ENCODE peak calls at places on chromosomes 16 and 17, in nine cellular contexts. S is GM12891, X is Caco-2, V is iPS-NIHi11, M is kidney, U is skeletal muscle cell, L is NCI-H2081, T is GM13977, E is ovary. G is an unnamed sample.
A peak's percentile ranks its signal among the peaks of the same experiment; 100 is the strongest.

GRCh38 chr16:84143784-84144199 is 1.2 kb downstream of the HSDL1 start:
- DNase-seq in S (no peak), X (no peak), V (no peak), M (no peak), U (no peak), L (no peak), T (no peak), E (no peak), G (no peak)

GRCh38 chr17:3919123-3919624 is 2.9 kb upstream of the P2RX1 start:
- DNase-seq in S (no peak), X (no peak), V (no peak), M (peak; percentile 84), U (no peak), L (no peak), T (no peak), E (no peak), G (no peak)

GRCh38 chr16:14399397-14400284 is 230.4 kb downstream of the PARN start:
- DNase-seq in S (no peak), X (peak; percentile 78), V (peak; percentile 22), M (no peak), U (no peak), L (no peak), T (peak; percentile 48), E (peak; percentile 48), G (no peak)

GRCh38 chr17:31696184-31696602 is 162.9 kb downstream of the COPRS start:
- DNase-seq in S (no peak), X (peak; percentile 72), V (peak; percentile 55), M (peak; percentile 84), U (peak; percentile 83), L (no peak), T (no peak), E (peak; percentile 42), G (no peak)

GRCh38 chr16:30615358-30616076 is 5.3 kb upstream of the ZNF689 start:
- DNase-seq in S (no peak), X (no peak), V (peak; percentile 83), M (no peak), U (no peak), L (peak; percentile 44), T (peak; percentile 48), E (no peak), G (peak; percentile 50)

GRCh38 chr17:64153565-64153964 is 23.6 kb upstream of the ERN1 start:
- DNase-seq in S (no peak), X (no peak), V (no peak), M (no peak), U (no peak), L (no peak), T (no peak), E (no peak), G (no peak)

GRCh38 chr16:54926166-54926838 is 4.4 kb upstream of the IRX5 start:
- DNase-seq in S (no peak), X (no peak), V (no peak), M (no peak), U (peak; percentile 37), L (no peak), T (no peak), E (no peak), G (no peak)

GRCh38 chr17:77726549-77726957 is 231.9 kb upstream of the TNRC6C start:
- DNase-seq in S (no peak), X (no peak), V (no peak), M (no peak), U (no peak), L (no peak), T (no peak), E (no peak), G (no peak)

GRCh38 chr17:77476006-77476405 is 335.2 kb downstream of the SEC14L1 start:
- DNase-seq in S (no peak), X (no peak), V (no peak), M (no peak), U (no peak), L (no peak), T (no peak), E (no peak), G (no peak)

GRCh38 chr17:17691468-17692263 is 10.4 kb downstream of the RAI1 start:
- DNase-seq in S (no peak), X (no peak), V (no peak), M (no peak), U (no peak), L (no peak), T (peak; percentile 65), E (no peak), G (peak; percentile 55)

GRCh38 chr17:39209317-39210092 is 9.4 kb downstream of the RPL19 start:
- DNase-seq in S (no peak), X (no peak), V (peak; percentile 61), M (peak; percentile 92), U (no peak), L (no peak), T (no peak), E (peak; percentile 85), G (no peak)

GRCh38 chr16:85930321-85930720 is 31.4 kb downstream of the IRF8 start:
- DNase-seq in S (no peak), X (no peak), V (no peak), M (peak; percentile 64), U (no peak), L (no peak), T (no peak), E (no peak), G (no peak)

GRCh38 chr16:51248217-51248616 is 97.1 kb upstream of the SALL1 start:
- DNase-seq in S (no peak), X (no peak), V (no peak), M (no peak), U (no peak), L (no peak), T (no peak), E (no peak), G (no peak)

GRCh38 chr17:31581022-31581483 is 189.6 kb downstream of the RAB11FIP4 start:
- DNase-seq in S (no peak), X (no peak), V (peak; percentile 58), M (peak; percentile 92), U (peak; percentile 45), L (no peak), T (no peak), E (peak; percentile 77), G (no peak)

GRCh38 chr17:33779399-33779697 is 475.7 kb upstream of the CCL2 start:
- DNase-seq in S (no peak), X (no peak), V (no peak), M (no peak), U (no peak), L (no peak), T (no peak), E (no peak), G (no peak)

GRCh38 chr17:9402590-9403199 is 172.9 kb downstream of the STX8 start:
- DNase-seq in S (no peak), X (peak; percentile 38), V (peak; percentile 63), M (no peak), U (no peak), L (peak; percentile 11), T (peak; percentile 49), E (no peak), G (peak; percentile 47)

GRCh38 chr17:80362428-80363119 is 52.4 kb upstream of the ENDOV start:
- DNase-seq in S (no peak), X (no peak), V (no peak), M (peak; percentile 59), U (peak; percentile 12), L (no peak), T (no peak), E (peak; percentile 54), G (no peak)

GRCh38 chr16:71479420-71479819 is 9.7 kb downstream of the ZNF19 start:
- DNase-seq in S (no peak), X (peak; percentile 45), V (peak; percentile 54), M (no peak), U (no peak), L (peak; percentile 2), T (no peak), E (no peak), G (no peak)

GRCh38 chr16:46974352-46974751 is 878 bp upstream of the DNAJA2 start:
- DNase-seq in S (peak; percentile 29), X (no peak), V (no peak), M (no peak), U (no peak), L (no peak), T (peak; percentile 66), E (no peak), G (peak; percentile 52)

GRCh38 chr17:50056961-50057330 is 1.0 kb downstream of the ITGA3 start:
- DNase-seq in S (no peak), X (no peak), V (no peak), M (peak; percentile 74), U (no peak), L (no peak), T (no peak), E (peak; percentile 51), G (no peak)

GRCh38 chr17:82097187-82097918 is 683 bp downstream of the FASN start:
- DNase-seq in S (peak; percentile 74), X (no peak), V (peak; percentile 86), M (peak; percentile 89), U (no peak), L (peak; percentile 24), T (peak; percentile 79), E (peak; percentile 70), G (peak; percentile 50)

GRCh38 chr16:62077998-62078397 is 41.8 kb upstream of the CDH8 start:
- DNase-seq in S (no peak), X (peak; percentile 38), V (peak; percentile 40), M (no peak), U (no peak), L (peak; percentile 28), T (no peak), E (no peak), G (no peak)

GRCh38 chr16:12637002-12637401 is 166.7 kb downstream of the CPPED1 start:
- DNase-seq in S (no peak), X (no peak), V (peak; percentile 46), M (no peak), U (no peak), L (no peak), T (no peak), E (no peak), G (no peak)

GRCh38 chr16:54938351-54939346 is 8.0 kb downstream of the IRX5 start:
- DNase-seq in S (no peak), X (no peak), V (no peak), M (peak; percentile 64), U (no peak), L (no peak), T (no peak), E (no peak), G (no peak)

GRCh38 chr16:90046122-90046970 is 27.1 kb upstream of the DBNDD1 start:
- DNase-seq in S (no peak), X (no peak), V (peak; percentile 94), M (no peak), U (no peak), L (no peak), T (peak; percentile 11), E (no peak), G (peak; percentile 13)

GRCh38 chr16:76487411-76488064 is 210.3 kb downstream of the CNTNAP4 start:
- DNase-seq in S (no peak), X (no peak), V (no peak), M (no peak), U (no peak), L (no peak), T (no peak), E (no peak), G (no peak)

GRCh38 chr17:48213797-48214196 is 106.2 kb downstream of the SNX11 start:
- DNase-seq in S (no peak), X (no peak), V (no peak), M (no peak), U (no peak), L (no peak), T (no peak), E (no peak), G (no peak)

GRCh38 chr17:12041316-12041715 is 20.6 kb downstream of the MAP2K4 start:
- DNase-seq in S (no peak), X (no peak), V (no peak), M (no peak), U (peak; percentile 23), L (no peak), T (no peak), E (no peak), G (no peak)